ENCODE peak calls at places on chromosome 17, in five cellular contexts. Y is pancreas; H is HepG2; F is CD4-positive, alpha-beta T cell; T is PC-3. Z is an unnamed sample.

GRCh38 chr17:82788206-82789001 is 36.5 kb downstream of the TBCD start:
- ATAC-seq in Y (no peak), H (no peak), F (no peak), T (no peak), Z (no peak)

GRCh38 chr17:34598161-34598776 is 18.9 kb downstream of the TMEM132E start:
- ATAC-seq in Y (no peak), H (peak), F (no peak), T (no peak), Z (no peak)

GRCh38 chr17:31564883-31565297 is 173.4 kb downstream of the RAB11FIP4 start:
- ATAC-seq in Y (peak), H (no peak), F (no peak), T (no peak), Z (no peak)

GRCh38 chr17:34635876-34636275 is 56.5 kb downstream of the TMEM132E start:
- ATAC-seq in Y (no peak), H (no peak), F (no peak), T (no peak), Z (no peak)

GRCh38 chr17:66953661-66954060 is 10.8 kb upstream of the CACNG4 start:
- ATAC-seq in Y (no peak), H (no peak), F (no peak), T (no peak), Z (no peak)

GRCh38 chr17:41511130-41511529 is 5.7 kb upstream of the KRT13 start:
- ATAC-seq in Y (peak), H (no peak), F (no peak), T (peak), Z (no peak)

GRCh38 chr17:40167685-40168261 is 9.5 kb upstream of the RAPGEFL1 start:
- ATAC-seq in Y (no peak), H (peak), F (no peak), T (no peak), Z (peak)

GRCh38 chr17:50371526-50371925 is 1.5 kb downstream of the MRPL27 start:
- ATAC-seq in Y (no peak), H (no peak), F (no peak), T (no peak), Z (no peak)

GRCh38 chr17:81693491-81694360 is 9.4 kb upstream of the MRPL12 start:
- ATAC-seq in Y (no peak), H (peak), F (no peak), T (peak), Z (no peak)
- TF ChIP-seq CTCF in Y (no peak), H (peak), F (no peak), T (peak), Z (no peak)

GRCh38 chr17:8893059-8893458 is 25.6 kb upstream of the PIK3R6 start:
- ATAC-seq in Y (no peak), H (no peak), F (no peak), T (no peak), Z (no peak)

GRCh38 chr17:8893621-8894020 is 26.1 kb upstream of the PIK3R6 start:
- ATAC-seq in Y (no peak), H (no peak), F (no peak), T (no peak), Z (no peak)

GRCh38 chr17:8894189-8894611 is 26.7 kb upstream of the PIK3R6 start:
- ATAC-seq in Y (no peak), H (no peak), F (no peak), T (no peak), Z (no peak)

GRCh38 chr17:8896087-8896486 is 28.6 kb upstream of the PIK3R6 start:
- ATAC-seq in Y (no peak), H (no peak), F (no peak), T (no peak), Z (no peak)

GRCh38 chr17:8894673-8895578 is 27.5 kb upstream of the PIK3R6 start:
- ATAC-seq in Y (peak), H (peak), F (peak), T (peak), Z (peak)
- TF ChIP-seq CTCF in Y (peak), H (peak), F (peak), T (peak), Z (peak)

GRCh38 chr17:42609182-42609813 is at the start of the genes RETREG3 and TUBG1:
- ATAC-seq in Y (peak), H (peak), F (peak), T (peak), Z (peak)
- TF ChIP-seq CTCF in Y (no peak), H (peak), F (no peak), T (no peak), Z (peak)

GRCh38 chr17:15083225-15083624 is 181.9 kb downstream of the PMP22 start:
- ATAC-seq in Y (no peak), H (no peak), F (no peak), T (no peak), Z (no peak)

GRCh38 chr17:15086776-15087175 is 178.3 kb downstream of the PMP22 start:
- ATAC-seq in Y (no peak), H (no peak), F (no peak), T (no peak), Z (no peak)

GRCh38 chr17:15076991-15077663 is 188.0 kb downstream of the PMP22 start:
- ATAC-seq in Y (no peak), H (no peak), F (no peak), T (no peak), Z (no peak)

DNA sequence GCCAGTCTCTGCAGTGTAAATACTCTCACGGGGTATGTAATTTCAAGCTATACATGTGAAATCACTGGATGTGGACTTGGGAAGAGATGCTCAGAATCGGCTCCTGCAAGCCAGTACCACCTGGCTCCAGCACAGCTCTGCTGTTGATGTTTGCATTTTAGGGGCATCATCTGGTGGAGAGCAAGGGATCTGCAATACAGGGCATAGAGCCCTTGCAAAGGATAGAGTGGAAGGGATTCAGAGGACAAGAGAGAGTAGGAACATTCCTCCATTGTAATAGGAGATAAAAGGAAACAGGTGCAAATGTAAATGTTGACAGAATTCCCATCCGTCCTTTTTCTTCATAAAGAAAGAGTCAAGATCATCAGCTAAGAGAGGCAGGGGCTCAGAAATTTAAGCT is 184.1 kb downstream of the PMP22 start:
- ATAC-seq in Y (no peak), H (no peak), F (no peak), T (no peak), Z (no peak)
- TF ChIP-seq CTCF in Y (no peak), H (no peak), F (no peak), T (no peak), Z (no peak)

DNA sequence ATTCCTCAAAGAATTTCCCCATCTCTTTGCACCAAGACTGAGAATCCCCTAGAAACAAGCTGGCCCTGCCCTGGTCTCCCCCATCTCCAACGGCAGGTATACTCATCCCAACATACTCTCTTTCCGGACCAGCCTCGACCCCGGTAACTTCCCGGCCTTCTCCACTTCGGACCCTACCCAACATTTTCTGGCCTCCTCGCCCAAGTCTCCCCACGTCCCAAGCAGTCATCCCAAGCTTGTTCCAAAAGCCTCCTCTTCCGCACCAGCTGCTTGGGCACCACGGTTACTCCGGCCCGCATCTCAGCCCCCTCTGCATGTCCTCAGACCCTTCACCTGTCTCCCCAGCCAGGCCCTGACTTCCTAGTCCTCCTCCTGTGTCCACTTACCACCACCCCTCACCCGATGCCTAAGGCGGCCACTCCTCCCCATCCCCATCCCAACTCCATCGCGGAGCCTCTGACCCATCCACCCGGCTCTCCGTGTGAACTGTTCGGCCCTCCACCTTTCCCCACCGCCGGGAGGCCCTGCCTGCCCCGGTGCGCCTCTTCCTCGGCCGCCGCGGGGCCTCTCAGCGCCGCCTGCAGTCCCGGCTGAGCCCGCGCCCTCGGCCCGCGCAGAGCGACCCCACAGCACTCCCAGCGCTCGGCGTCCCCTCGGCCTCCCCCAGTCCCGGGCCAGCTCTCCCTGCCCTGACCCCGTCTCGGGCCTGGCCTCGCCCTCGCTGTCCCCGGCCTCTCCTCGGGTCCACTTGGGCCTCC is 993 bp downstream of the PITPNA start:
- ATAC-seq in Y (peak), H (peak), F (peak), T (peak), Z (peak)
- TF ChIP-seq CTCF in Y (no peak), H (peak), F (peak), T (no peak), Z (no peak)

DNA sequence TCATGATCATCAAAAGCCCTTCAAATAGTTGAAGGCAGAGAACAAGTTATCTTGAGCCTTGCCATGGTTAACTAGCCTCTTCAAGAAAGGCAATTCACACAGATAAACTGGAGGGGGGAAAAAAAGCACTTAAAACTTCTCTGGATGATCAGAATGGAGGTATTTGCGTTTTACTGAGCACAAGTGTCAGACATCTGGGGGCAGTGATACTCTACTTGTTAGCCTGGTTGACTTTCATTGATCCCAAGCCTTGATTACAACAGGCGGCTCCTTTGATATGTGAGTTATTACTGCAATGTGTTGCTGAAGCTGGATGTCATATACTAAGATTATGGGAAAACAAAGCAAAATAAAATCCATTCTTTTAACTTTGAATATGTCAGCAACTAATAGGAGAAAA is 155.0 kb upstream of the HS3ST3A1 start:
- ATAC-seq in Y (no peak), H (no peak), F (no peak), T (no peak), Z (no peak)
- TF ChIP-seq CTCF in Y (no peak), H (peak), F (no peak), T (no peak), Z (no peak)